ENCODE peak calls at places on chromosomes 12 and 14, in five cellular contexts. N, A, I, G and T are unnamed samples.

GRCh38 chr12:34233618-34234017 is 211.3 kb downstream of the ALG10 start:
- DNase-seq in G (no peak), A (no peak), I (no peak), N (no peak), T (no peak)

GRCh38 chr14:52241102-52241793 is 26.2 kb upstream of the PTGDR start:
- DNase-seq in A (no peak), I (peak), N (no peak), G (peak), T (no peak)

GRCh38 chr14:81122326-81122725 is 98.4 kb downstream of the GTF2A1 start:
- DNase-seq in A (no peak), G (no peak), I (no peak), N (no peak), T (no peak)

GRCh38 chr12:54139030-54139429 is 49.8 kb downstream of the SMUG1 start:
- DNase-seq in I (peak), G (no peak), N (no peak), A (no peak), T (no peak)

GRCh38 chr14:94617988-94618822 is 6.0 kb downstream of the SERPINA3 start:
- DNase-seq in A (no peak), I (no peak), G (no peak), N (no peak), T (no peak)

GRCh38 chr12:104337030-104337558 is 33.6 kb downstream of the EID3 start:
- DNase-seq in N (no peak), A (no peak), I (no peak), G (no peak), T (no peak)

GRCh38 chr14:25308244-25308643 is 258.3 kb upstream of the STXBP6 start:
- DNase-seq in N (no peak), A (no peak), I (no peak), G (no peak), T (no peak)

GRCh38 chr12:85280138-85280983 is at the start of gene ALX1:
- DNase-seq in I (peak), N (no peak), G (peak), A (peak), T (no peak)

GRCh38 chr14:93648440-93649168 is 139.7 kb downstream of the PRIMA1 start:
- DNase-seq in A (no peak), G (no peak), I (no peak), N (no peak), T (peak)

GRCh38 chr12:57622293-57623245 is 10.4 kb downstream of the B4GALNT1 start:
- DNase-seq in I (no peak), N (no peak), A (no peak), G (no peak), T (no peak)

GRCh38 chr12:105120551-105120950 is 13.0 kb downstream of the WASHC4 start:
- DNase-seq in N (no peak), A (no peak), I (no peak), G (peak), T (no peak)

GRCh38 chr14:89324501-89325298 is 92.3 kb downstream of the FOXN3 start:
- DNase-seq in N (no peak), I (no peak), A (no peak), G (no peak), T (peak)

GRCh38 chr12:91958816-91959215 is 186.8 kb downstream of the BTG1 start:
- DNase-seq in I (peak), G (peak), A (no peak), N (no peak), T (no peak)

GRCh38 chr14:41423503-41423902 is 183.2 kb upstream of the LRFN5 start:
- DNase-seq in A (no peak), N (no peak), I (no peak), G (peak), T (no peak)

GRCh38 chr14:69010632-69011031 is 31.5 kb upstream of the ACTN1 start:
- DNase-seq in N (no peak), G (peak), A (no peak), I (no peak), T (peak)

GRCh38 chr14:31950760-31951637 is 126.1 kb upstream of the ARHGAP5 start:
- DNase-seq in G (peak), N (no peak), A (peak), I (no peak), T (no peak)

GRCh38 chr12:97758102-97758501 is 295.5 kb downstream of the RMST start:
- DNase-seq in I (no peak), A (no peak), G (no peak), N (no peak), T (no peak)

GRCh38 chr12:87157791-87158190 is 871.4 kb downstream of the C12orf50 start:
- DNase-seq in G (peak), N (no peak), I (peak), A (no peak), T (no peak)

GRCh38 chr14:92122761-92123160 is 992 bp downstream of the CPSF2 start:
- DNase-seq in N (no peak), A (no peak), G (peak), I (no peak), T (no peak)

GRCh38 chr14:57549165-57549564 is 55.5 kb upstream of the CCDC198 start:
- DNase-seq in I (no peak), A (no peak), N (no peak), G (no peak), T (no peak)

GRCh38 chr14:75793806-75794205 is 132.8 kb downstream of the TTLL5 start:
- DNase-seq in I (no peak), A (no peak), N (no peak), G (peak), T (no peak)

GRCh38 chr14:51327376-51327775 is 87.3 kb downstream of the TMX1 start:
- DNase-seq in A (no peak), I (no peak), G (peak), N (no peak), T (no peak)

GRCh38 chr14:105155071-105155651 is 13.4 kb downstream of the JAG2 start:
- DNase-seq in A (no peak), N (no peak), G (no peak), I (no peak), T (no peak)

GRCh38 chr14:64906022-64906421 is 8.2 kb upstream of the CHURC1 start:
- DNase-seq in G (no peak), I (no peak), N (no peak), A (no peak), T (no peak)

GRCh38 chr14:76531821-76532318 is 155.9 kb downstream of the ESRRB start:
- DNase-seq in N (no peak), I (no peak), G (no peak), A (no peak), T (no peak)

GRCh38 chr14:85175556-85175955 is 354.4 kb upstream of the FLRT2 start:
- DNase-seq in I (peak), N (no peak), A (no peak), G (peak), T (no peak)

GRCh38 chr12:123431951-123432886 is 4.3 kb downstream of the RILPL2 start:
- DNase-seq in N (no peak), I (no peak), G (no peak), A (no peak), T (peak)

GRCh38 chr12:9740109-9740750 is 7.3 kb upstream of the CLECL1 start:
- DNase-seq in G (no peak), I (no peak), A (no peak), N (no peak), T (peak)

GRCh38 chr12:100675432-100675831 is 101.9 kb downstream of the GAS2L3 start:
- DNase-seq in G (peak), A (no peak), I (peak), N (no peak), T (peak)

GRCh38 chr14:55136241-55136640 is 7.2 kb downstream of the LGALS3 start:
- DNase-seq in G (peak), I (no peak), A (no peak), N (no peak), T (no peak)

GRCh38 chr14:54106802-54107377 is 150.3 kb upstream of the BMP4 start:
- DNase-seq in G (peak), N (no peak), I (no peak), A (no peak), T (no peak)

GRCh38 chr14:24982472-24983155 is 67.3 kb downstream of the STXBP6 start:
- DNase-seq in G (peak), N (no peak), A (no peak), I (peak), T (no peak)

GRCh38 chr14:104973215-104974145 is 4.7 kb downstream of the AHNAK2 start:
- DNase-seq in G (peak), A (no peak), N (no peak), I (peak), T (no peak)

DNA sequence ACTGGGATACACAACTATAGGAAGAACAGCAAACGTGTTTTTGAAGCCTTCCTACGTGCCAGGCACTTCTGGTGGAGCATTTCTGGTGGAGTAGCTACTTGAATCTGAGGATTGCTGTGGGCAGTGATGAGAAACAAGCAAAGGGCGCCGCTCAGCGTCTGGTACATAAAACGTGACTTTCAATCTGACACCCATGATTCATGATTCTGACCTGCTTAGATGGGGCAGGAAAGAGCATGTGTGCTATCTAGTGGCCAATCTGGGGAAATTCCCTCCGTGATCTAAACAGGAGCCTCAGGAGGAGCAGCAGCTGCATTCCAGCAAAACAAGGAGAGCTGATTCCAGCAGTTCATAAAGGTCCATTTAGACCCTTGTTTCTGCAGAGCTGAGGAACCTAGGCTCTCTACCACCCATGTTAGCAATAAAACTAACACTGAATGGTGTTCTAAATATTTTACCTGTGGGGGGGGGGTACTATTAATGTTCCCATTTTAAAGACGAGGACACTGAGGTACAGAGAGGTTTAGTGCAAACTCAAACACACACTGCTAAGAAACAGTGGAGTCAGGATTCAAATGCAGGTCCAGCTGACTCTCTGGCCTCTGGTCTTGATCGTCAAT is 37.8 kb downstream of the PAH start:
- DNase-seq in N (peak), A (peak), G (peak), I (peak), T (peak)
- TF ChIP-seq CTCF in N (peak), A (peak), G (no peak), I (peak), T (peak)

GRCh38 chr14:99351166-99352007 is 79.4 kb upstream of the BCL11B start:
- DNase-seq in N (no peak), I (no peak), G (no peak), A (no peak), T (no peak)
- TF ChIP-seq CTCF in N (no peak), I (no peak), G (no peak), A (no peak), T (no peak)

GRCh38 chr12:14613718-14614117 is 46.0 kb upstream of the PLBD1 start:
- DNase-seq in I (no peak), G (no peak), N (no peak), A (no peak), T (no peak)

GRCh38 chr12:14614704-14615121 is 47.0 kb upstream of the PLBD1 start:
- DNase-seq in N (no peak), G (no peak), I (no peak), A (no peak), T (no peak)

GRCh38 chr12:14621821-14622220 is 54.1 kb upstream of the PLBD1 start:
- DNase-seq in I (no peak), A (no peak), N (no peak), G (no peak), T (no peak)

GRCh38 chr12:14619731-14620501 is 52.2 kb upstream of the PLBD1 start:
- DNase-seq in N (no peak), G (no peak), I (no peak), A (no peak), T (no peak)

DNA sequence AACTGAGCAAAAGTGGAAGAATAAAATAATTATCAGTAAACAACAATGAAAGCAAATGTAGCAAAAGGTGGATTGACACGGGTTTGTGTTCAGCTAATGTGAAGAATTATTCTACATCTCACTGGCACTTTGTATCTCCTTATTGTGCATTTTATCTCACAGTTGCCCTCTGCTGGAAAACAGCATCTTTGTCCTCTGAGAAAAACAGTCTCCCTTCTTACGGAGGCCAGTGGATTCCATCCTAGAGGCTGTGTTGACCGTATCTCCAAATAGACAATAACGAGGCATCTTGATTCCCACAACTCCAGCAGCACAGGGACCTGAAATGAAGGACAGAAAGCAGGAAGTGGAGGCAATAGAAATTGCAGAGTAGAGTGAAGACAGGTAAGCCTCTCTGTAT is 51.3 kb upstream of the PLBD1 start:
- DNase-seq in A (no peak), G (peak), N (no peak), I (no peak), T (no peak)
- TF ChIP-seq CTCF in A (peak), G (peak), N (peak), I (peak), T (no peak)

GRCh38 chr14:39988939-39989338 is 556.7 kb upstream of the FBXO33 start:
- DNase-seq in I (no peak), N (no peak), A (no peak), G (peak), T (no peak)
- TF ChIP-seq CTCF in I (no peak), N (peak), A (peak), G (no peak), T (peak)

DNA sequence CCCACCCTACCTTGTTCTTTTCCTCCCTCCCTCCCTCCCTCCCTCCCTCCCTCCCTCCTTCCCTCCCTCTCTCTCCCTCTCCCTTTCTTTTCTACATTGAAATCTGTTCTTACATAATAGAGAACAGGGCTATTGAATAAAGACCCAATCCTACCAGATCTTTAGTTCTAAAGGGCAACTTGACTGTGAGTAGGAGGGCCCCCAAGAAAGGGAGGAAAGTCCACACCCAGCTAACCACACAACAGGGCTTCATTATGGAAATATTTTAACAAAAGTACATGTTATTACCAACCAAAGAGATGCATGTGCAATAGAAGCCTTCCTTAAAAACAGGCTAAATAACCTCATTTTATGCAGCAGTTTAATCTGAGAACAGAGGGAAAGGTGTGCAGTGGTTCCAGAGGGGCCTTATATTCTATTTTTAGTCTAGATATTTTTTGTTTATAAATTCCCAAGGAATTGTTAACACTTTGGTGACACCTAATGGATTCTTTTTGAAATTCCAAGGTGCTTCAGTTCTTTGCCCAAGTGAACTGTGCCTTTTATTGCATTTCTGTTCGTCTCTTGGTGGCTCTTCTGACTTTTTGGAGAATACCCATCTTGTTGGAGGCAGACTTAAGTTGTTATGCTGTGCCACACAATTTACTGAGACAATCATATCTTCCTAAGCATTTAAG is 63.0 kb downstream of the GNS start:
- DNase-seq in I (no peak), G (peak), A (no peak), N (no peak), T (no peak)
- TF ChIP-seq CTCF in I (peak), G (peak), A (peak), N (peak), T (no peak)

DNA sequence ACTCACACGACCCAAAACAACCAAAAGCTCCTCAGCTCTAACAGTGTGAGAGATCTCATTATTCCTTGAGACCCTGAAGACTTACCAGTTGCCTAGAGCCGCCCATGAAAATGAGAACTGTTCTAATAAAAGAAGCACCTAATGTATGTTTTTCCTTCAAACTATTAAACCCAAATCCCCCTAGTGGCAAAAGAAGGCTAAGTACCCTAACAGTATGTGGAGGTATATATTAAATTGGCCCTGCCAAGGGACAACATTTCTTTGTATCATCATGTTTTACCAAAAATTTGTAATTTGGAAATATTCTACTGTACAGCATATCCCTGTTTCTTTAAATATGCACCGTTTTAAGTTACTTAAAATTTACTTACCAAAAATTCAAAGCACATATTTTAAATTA is 38.0 kb upstream of the PPFIA2 start:
- DNase-seq in G (peak), N (no peak), A (no peak), I (no peak), T (no peak)
- TF ChIP-seq CTCF in G (peak), N (peak), A (peak), I (no peak), T (peak)